ENCODE peak calls at places on chromosomes 3 and 15, in six cellular contexts. One of them, this sample, is unnamed.
A peak's percentile ranks its signal among the peaks of the same experiment; 100 is the strongest.

GRCh38 chr15:64883997-64884511 is 27.6 kb upstream of the ANKDD1A start:
- DNase-seq in IMR-90: peak; percentile 97
- DNase-seq in type B pancreatic cell: no peak
- DNase-seq in CD8-positive, alpha-beta T cell: peak; percentile 81
- DNase-seq in neural progenitor cell: no peak
- DNase-seq in RWPE2: peak; percentile 90
- DNase-seq in this sample: peak; percentile 65

GRCh38 chr3:159600291-159600690 is 388.3 kb upstream of the IL12A start:
- DNase-seq in CD8-positive, alpha-beta T cell: no peak
- DNase-seq in neural progenitor cell: no peak
- DNase-seq in type B pancreatic cell: no peak
- DNase-seq in RWPE2: no peak
- DNase-seq in IMR-90: no peak
- DNase-seq in this sample: no peak

GRCh38 chr3:11381563-11381962 is 109.4 kb downstream of the ATG7 start:
- DNase-seq in IMR-90: peak; percentile 68
- DNase-seq in neural progenitor cell: no peak
- DNase-seq in CD8-positive, alpha-beta T cell: no peak
- DNase-seq in RWPE2: no peak
- DNase-seq in type B pancreatic cell: no peak
- DNase-seq in this sample: no peak

GRCh38 chr15:48395532-48396011 is 64.3 kb downstream of the DUT start:
- DNase-seq in IMR-90: peak; percentile 86
- DNase-seq in RWPE2: no peak
- DNase-seq in CD8-positive, alpha-beta T cell: no peak
- DNase-seq in type B pancreatic cell: no peak
- DNase-seq in neural progenitor cell: no peak
- DNase-seq in this sample: no peak

GRCh38 chr3:124078978-124079911 is 87.3 kb upstream of the ROPN1 start:
- DNase-seq in RWPE2: no peak
- DNase-seq in IMR-90: peak; percentile 50
- DNase-seq in type B pancreatic cell: no peak
- DNase-seq in neural progenitor cell: peak; percentile 75
- DNase-seq in CD8-positive, alpha-beta T cell: no peak
- DNase-seq in this sample: peak; percentile 34

GRCh38 chr15:84915011-84915958 is 30.8 kb downstream of the SLC28A1 start:
- DNase-seq in RWPE2: peak; percentile 94
- DNase-seq in IMR-90: peak; percentile 86
- DNase-seq in CD8-positive, alpha-beta T cell: no peak
- DNase-seq in neural progenitor cell: no peak
- DNase-seq in type B pancreatic cell: peak; percentile 77
- DNase-seq in this sample: peak; percentile 86

GRCh38 chr15:65916041-65916663 is 46.9 kb downstream of the RAB11A start:
- DNase-seq in type B pancreatic cell: no peak
- DNase-seq in IMR-90: no peak
- DNase-seq in neural progenitor cell: no peak
- DNase-seq in RWPE2: peak; percentile 62
- DNase-seq in CD8-positive, alpha-beta T cell: no peak
- DNase-seq in this sample: no peak

GRCh38 chr3:138332472-138333073 is 2.9 kb upstream of the NME9 start:
- DNase-seq in type B pancreatic cell: no peak
- DNase-seq in IMR-90: peak; percentile 57
- DNase-seq in neural progenitor cell: peak; percentile 25
- DNase-seq in CD8-positive, alpha-beta T cell: no peak
- DNase-seq in RWPE2: no peak
- DNase-seq in this sample: peak; percentile 62

GRCh38 chr3:134771962-134772361 is 23.1 kb upstream of the EPHB1 start:
- DNase-seq in neural progenitor cell: no peak
- DNase-seq in IMR-90: no peak
- DNase-seq in CD8-positive, alpha-beta T cell: no peak
- DNase-seq in type B pancreatic cell: no peak
- DNase-seq in RWPE2: no peak
- DNase-seq in this sample: no peak

GRCh38 chr3:13702226-13702820 is 153.4 kb downstream of the FBLN2 start:
- DNase-seq in RWPE2: peak; percentile 21
- DNase-seq in neural progenitor cell: no peak
- DNase-seq in type B pancreatic cell: no peak
- DNase-seq in CD8-positive, alpha-beta T cell: no peak
- DNase-seq in IMR-90: no peak
- DNase-seq in this sample: no peak

GRCh38 chr15:58616171-58616570 is 133.3 kb downstream of the ADAM10 start:
- DNase-seq in type B pancreatic cell: no peak
- DNase-seq in RWPE2: no peak
- DNase-seq in IMR-90: no peak
- DNase-seq in neural progenitor cell: no peak
- DNase-seq in CD8-positive, alpha-beta T cell: no peak
- DNase-seq in this sample: no peak

GRCh38 chr3:37964716-37965115 is 25.9 kb upstream of the VILL start:
- DNase-seq in RWPE2: no peak
- DNase-seq in neural progenitor cell: no peak
- DNase-seq in CD8-positive, alpha-beta T cell: no peak
- DNase-seq in type B pancreatic cell: no peak
- DNase-seq in IMR-90: no peak
- DNase-seq in this sample: no peak

GRCh38 chr3:151568095-151568685 is 107.3 kb upstream of the IGSF10 start:
- DNase-seq in CD8-positive, alpha-beta T cell: no peak
- DNase-seq in RWPE2: no peak
- DNase-seq in neural progenitor cell: no peak
- DNase-seq in IMR-90: no peak
- DNase-seq in type B pancreatic cell: no peak
- DNase-seq in this sample: no peak

DNA sequence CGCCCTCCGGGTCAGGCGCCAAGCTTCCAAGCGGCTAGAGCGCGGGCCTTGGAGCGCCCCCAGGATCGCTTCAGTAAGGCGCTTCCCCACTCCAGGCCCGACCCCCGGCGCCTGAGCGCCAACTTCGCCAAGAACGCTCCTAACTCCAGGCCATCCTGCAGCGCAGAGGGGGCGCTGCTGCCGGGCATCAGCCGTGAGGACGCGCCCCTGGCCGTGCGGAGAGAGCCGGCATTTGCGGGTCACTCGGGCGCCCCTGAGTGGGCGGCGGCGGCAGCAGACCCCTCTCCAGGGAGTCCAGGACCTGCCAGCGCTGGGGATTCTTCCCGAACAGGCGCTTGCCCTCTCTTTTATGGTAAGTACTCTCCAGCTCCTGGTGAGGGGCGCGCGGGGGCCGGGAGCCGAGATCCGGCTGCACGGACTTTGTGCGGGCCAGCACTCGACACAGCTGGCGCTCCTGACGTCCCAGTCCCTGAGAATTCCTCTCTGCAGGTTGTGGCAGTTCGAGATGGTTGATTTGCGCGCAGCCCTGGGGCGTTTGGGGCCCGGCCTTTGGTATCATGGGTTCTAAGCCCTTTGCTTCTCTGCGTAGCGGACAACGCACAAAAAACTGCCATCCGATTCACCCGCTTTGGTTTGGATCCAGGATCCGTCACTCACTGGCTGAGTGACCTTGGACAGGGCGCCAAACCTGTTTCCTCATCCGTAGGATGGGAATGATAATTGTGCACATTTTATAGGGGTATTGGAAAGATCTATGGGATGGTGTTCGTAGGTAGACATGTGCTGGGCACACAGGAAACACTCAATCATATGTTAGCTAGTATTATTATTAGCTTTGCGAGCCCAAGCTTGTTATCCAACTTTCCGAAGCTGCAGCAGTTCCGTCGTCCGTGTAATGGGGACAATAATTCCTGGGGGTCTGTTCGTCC is 758 bp downstream of the SPSB4 start:
- DNase-seq in IMR-90: peak; percentile 2
- DNase-seq in RWPE2: no peak
- DNase-seq in type B pancreatic cell: no peak
- DNase-seq in CD8-positive, alpha-beta T cell: no peak
- DNase-seq in neural progenitor cell: peak; percentile 85
- DNase-seq in this sample: no peak
- TF ChIP-seq CTCF in IMR-90: no peak
- TF ChIP-seq CTCF in RWPE2: peak; percentile 10
- TF ChIP-seq CTCF in type B pancreatic cell: peak; percentile 42
- TF ChIP-seq CTCF in CD8-positive, alpha-beta T cell: no peak
- TF ChIP-seq CTCF in neural progenitor cell: peak; percentile 58
- TF ChIP-seq CTCF in this sample: no peak

GRCh38 chr3:161915283-161915682 is 418.7 kb downstream of the OTOL1 start:
- DNase-seq in neural progenitor cell: no peak
- DNase-seq in IMR-90: no peak
- DNase-seq in RWPE2: no peak
- DNase-seq in CD8-positive, alpha-beta T cell: no peak
- DNase-seq in type B pancreatic cell: no peak
- DNase-seq in this sample: no peak

GRCh38 chr3:161920196-161920595 is 423.6 kb downstream of the OTOL1 start:
- DNase-seq in type B pancreatic cell: no peak
- DNase-seq in RWPE2: no peak
- DNase-seq in neural progenitor cell: no peak
- DNase-seq in IMR-90: no peak
- DNase-seq in CD8-positive, alpha-beta T cell: no peak
- DNase-seq in this sample: no peak

GRCh38 chr3:161913786-161914389 is 417.3 kb downstream of the OTOL1 start:
- DNase-seq in IMR-90: peak; percentile 71
- DNase-seq in type B pancreatic cell: no peak
- DNase-seq in neural progenitor cell: no peak
- DNase-seq in CD8-positive, alpha-beta T cell: no peak
- DNase-seq in RWPE2: no peak
- DNase-seq in this sample: no peak

DNA sequence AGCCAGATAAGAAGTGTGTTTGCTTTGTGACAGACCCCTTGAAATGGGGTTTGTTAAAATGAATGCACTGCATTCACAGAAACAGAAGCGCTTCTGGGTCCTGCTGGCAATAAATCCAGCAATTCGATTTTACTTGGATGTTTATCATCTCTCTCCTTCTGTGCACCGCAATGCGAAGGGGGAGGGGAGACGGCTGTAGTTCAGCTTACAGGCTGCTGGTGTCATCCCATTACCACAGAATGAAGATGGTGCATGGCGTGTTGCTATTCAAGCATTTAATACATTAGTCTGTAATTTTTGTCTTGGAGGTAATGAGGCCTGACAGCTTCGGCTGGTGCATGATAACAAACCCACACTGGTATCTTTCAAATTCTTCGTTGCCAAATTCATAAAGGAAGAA is 418.1 kb downstream of the OTOL1 start:
- DNase-seq in CD8-positive, alpha-beta T cell: no peak
- DNase-seq in IMR-90: peak; percentile 59
- DNase-seq in neural progenitor cell: peak; percentile 65
- DNase-seq in type B pancreatic cell: no peak
- DNase-seq in RWPE2: no peak
- DNase-seq in this sample: no peak
- TF ChIP-seq CTCF in CD8-positive, alpha-beta T cell: no peak
- TF ChIP-seq CTCF in IMR-90: peak; percentile 66
- TF ChIP-seq CTCF in neural progenitor cell: peak; percentile 77
- TF ChIP-seq CTCF in type B pancreatic cell: peak; percentile 72
- TF ChIP-seq CTCF in RWPE2: peak; percentile 22
- TF ChIP-seq CTCF in this sample: no peak

DNA sequence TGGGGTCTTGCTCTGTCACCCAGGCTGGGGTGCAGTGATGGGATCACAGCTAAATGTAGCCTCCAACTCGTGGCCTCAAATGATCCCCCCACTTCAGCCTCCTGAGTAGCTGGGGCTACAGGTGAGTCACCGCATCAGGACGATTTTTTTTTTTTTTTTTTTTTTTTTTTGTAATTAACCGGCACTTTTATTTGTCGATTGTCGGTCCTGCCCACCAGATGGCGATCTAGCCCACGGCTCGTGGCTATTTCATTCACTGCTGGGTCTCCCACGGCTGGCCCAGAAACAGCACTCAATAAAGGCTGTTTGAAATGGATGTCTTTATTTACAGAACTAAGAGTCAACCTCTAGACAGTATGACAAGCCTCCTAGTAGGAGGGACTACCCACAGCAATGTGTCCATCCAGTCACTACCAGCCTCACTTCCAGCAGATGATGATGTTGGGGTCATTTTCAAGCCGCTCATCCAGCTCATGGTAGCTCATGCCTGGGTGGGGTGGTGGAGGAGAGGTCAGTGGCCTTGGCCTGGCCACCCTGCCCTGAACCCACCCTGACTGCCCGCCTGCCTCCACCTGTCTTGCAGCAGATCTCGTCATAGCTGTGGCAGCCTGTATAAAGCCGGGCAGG is 1.8 kb upstream of the ZMYND10 start:
- DNase-seq in RWPE2: no peak
- DNase-seq in CD8-positive, alpha-beta T cell: peak; percentile 83
- DNase-seq in type B pancreatic cell: no peak
- DNase-seq in neural progenitor cell: peak; percentile 74
- DNase-seq in IMR-90: peak; percentile 71
- DNase-seq in this sample: peak; percentile 75
- TF ChIP-seq CTCF in RWPE2: peak; percentile 84
- TF ChIP-seq CTCF in CD8-positive, alpha-beta T cell: peak; percentile 53
- TF ChIP-seq CTCF in type B pancreatic cell: peak; percentile 82
- TF ChIP-seq CTCF in neural progenitor cell: peak; percentile 65
- TF ChIP-seq CTCF in IMR-90: peak; percentile 79
- TF ChIP-seq CTCF in this sample: peak; percentile 59

GRCh38 chr15:76903251-76903681 is 1.9 kb downstream of the SCAPER start:
- DNase-seq in type B pancreatic cell: no peak
- DNase-seq in RWPE2: no peak
- DNase-seq in IMR-90: peak; percentile 78
- DNase-seq in CD8-positive, alpha-beta T cell: no peak
- DNase-seq in neural progenitor cell: peak; percentile 16
- DNase-seq in this sample: peak; percentile 42

GRCh38 chr15:76905855-76906254 is 715 bp upstream of the SCAPER start:
- DNase-seq in neural progenitor cell: no peak
- DNase-seq in CD8-positive, alpha-beta T cell: no peak
- DNase-seq in RWPE2: no peak
- DNase-seq in type B pancreatic cell: no peak
- DNase-seq in IMR-90: no peak
- DNase-seq in this sample: no peak

GRCh38 chr15:76904461-76905012 is 603 bp downstream of the SCAPER start:
- DNase-seq in type B pancreatic cell: peak; percentile 70
- DNase-seq in CD8-positive, alpha-beta T cell: peak; percentile 51
- DNase-seq in RWPE2: no peak
- DNase-seq in neural progenitor cell: peak; percentile 73
- DNase-seq in IMR-90: peak; percentile 16
- DNase-seq in this sample: peak; percentile 31

GRCh38 chr15:76901965-76902364 is 3.2 kb downstream of the SCAPER start:
- DNase-seq in RWPE2: no peak
- DNase-seq in type B pancreatic cell: no peak
- DNase-seq in IMR-90: no peak
- DNase-seq in CD8-positive, alpha-beta T cell: no peak
- DNase-seq in neural progenitor cell: no peak
- DNase-seq in this sample: no peak

DNA sequence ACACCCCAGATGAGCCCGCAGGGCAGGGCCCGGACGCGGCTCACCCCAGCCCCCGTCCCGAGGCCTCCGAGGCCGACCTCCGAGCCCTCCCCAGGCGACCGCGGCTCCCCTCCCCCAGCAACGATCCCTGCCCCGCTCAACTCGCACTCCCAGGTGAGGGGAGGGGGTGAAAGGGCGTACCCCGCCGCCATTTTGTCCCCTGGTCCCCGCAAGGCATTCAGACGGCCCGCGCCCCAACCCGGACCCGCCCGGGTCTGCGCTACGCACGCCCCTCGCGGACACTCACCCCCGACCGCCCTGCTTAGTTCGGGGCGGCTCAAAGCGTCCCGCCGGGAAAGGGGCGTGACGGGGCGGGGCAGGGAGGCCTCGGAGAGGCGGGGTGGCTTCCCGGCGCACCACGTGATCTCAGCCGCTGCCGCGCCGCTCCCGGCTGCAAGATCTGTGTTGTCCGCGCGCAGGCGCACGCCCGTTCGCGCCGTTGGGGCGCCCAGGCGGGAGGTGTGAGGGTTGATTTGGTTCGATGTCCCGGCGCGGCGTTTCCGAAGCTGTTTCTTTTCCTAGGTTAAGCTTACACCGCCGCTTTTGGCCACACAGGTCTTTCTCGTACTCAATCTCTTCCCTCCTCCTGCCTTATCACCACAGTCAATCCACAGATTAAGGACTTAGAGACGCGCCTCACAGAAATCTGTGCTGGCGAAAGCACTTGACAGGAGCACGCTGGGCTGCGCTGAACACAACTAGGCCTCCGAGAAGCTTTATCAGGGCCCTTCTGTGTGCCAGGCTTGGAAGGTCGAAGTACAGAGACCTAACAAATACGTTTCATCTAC is at the start of gene SCAPER:
- DNase-seq in IMR-90: peak; percentile 82
- DNase-seq in neural progenitor cell: peak; percentile 96
- DNase-seq in RWPE2: peak; percentile 94
- DNase-seq in type B pancreatic cell: peak; percentile 94
- DNase-seq in CD8-positive, alpha-beta T cell: peak; percentile 93
- DNase-seq in this sample: peak; percentile 94
- TF ChIP-seq CTCF in IMR-90: no peak
- TF ChIP-seq CTCF in neural progenitor cell: peak; percentile 3
- TF ChIP-seq CTCF in RWPE2: no peak
- TF ChIP-seq CTCF in type B pancreatic cell: no peak
- TF ChIP-seq CTCF in CD8-positive, alpha-beta T cell: no peak
- TF ChIP-seq CTCF in this sample: no peak